ENCODE peak calls at places on chromosome 5, in eight cellular contexts. A is sigmoid colon, M is Panc1, Q is osteoblast, H is heart left ventricle, J is body of pancreas, B is heart right ventricle, O is AG04450. E is an unnamed sample.

GRCh38 chr5:32068561-32068960 is 105.6 kb downstream of the GOLPH3 start:
- DNase-seq in O (no peak), J (no peak), A (no peak), Q (no peak), M (no peak), H (no peak), B (no peak), E (no peak)

GRCh38 chr5:179317411-179318192 is 27.7 kb downstream of the ADAMTS2 start:
- DNase-seq in J (no peak), M (no peak), A (peak), Q (peak), O (no peak), B (no peak), H (peak), E (no peak)

GRCh38 chr5:131525805-131526204 is 109.2 kb downstream of the RAPGEF6 start:
- DNase-seq in M (no peak), Q (no peak), A (no peak), B (no peak), O (no peak), J (no peak), H (no peak), E (no peak)

GRCh38 chr5:33311893-33312292 is 128.9 kb upstream of the TARS1 start:
- DNase-seq in B (no peak), J (no peak), M (no peak), A (no peak), O (peak), H (no peak), Q (peak), E (no peak)

GRCh38 chr5:1513326-1514026 is 10.3 kb downstream of the LPCAT1 start:
- DNase-seq in B (no peak), H (peak), O (no peak), Q (peak), M (no peak), A (peak), J (no peak), E (peak)

GRCh38 chr5:159668556-159668955 is 247.7 kb upstream of the ADRA1B start:
- DNase-seq in O (no peak), B (no peak), J (no peak), Q (no peak), A (no peak), H (no peak), M (no peak), E (no peak)

GRCh38 chr5:95644351-95645042 is 2.1 kb upstream of the RFESD start:
- DNase-seq in B (no peak), A (peak), H (peak), J (peak), Q (peak), M (no peak), O (no peak), E (no peak)

GRCh38 chr5:154288145-154288544 is 97.6 kb downstream of the GALNT10 start:
- DNase-seq in J (peak), B (no peak), Q (no peak), A (peak), H (no peak), M (no peak), O (no peak), E (no peak)

GRCh38 chr5:67089200-67089725 is 107.3 kb downstream of the CD180 start:
- DNase-seq in H (peak), B (no peak), O (peak), A (no peak), J (no peak), M (no peak), Q (peak), E (no peak)

GRCh38 chr5:147539053-147539452 is 29.2 kb upstream of the DPYSL3 start:
- DNase-seq in Q (peak), O (no peak), B (no peak), H (no peak), J (no peak), A (no peak), M (no peak), E (no peak)

GRCh38 chr5:131394128-131394527 is 130.3 kb downstream of the CDC42SE2 start:
- DNase-seq in B (no peak), O (no peak), A (no peak), M (no peak), Q (no peak), J (peak), H (no peak), E (no peak)

GRCh38 chr5:148791334-148791667 is 35.1 kb upstream of the ADRB2 start:
- DNase-seq in O (no peak), H (no peak), M (no peak), B (no peak), Q (no peak), A (no peak), J (no peak), E (no peak)

GRCh38 chr5:39373797-39374196 is 9.5 kb upstream of the C9 start:
- DNase-seq in B (no peak), H (no peak), Q (no peak), A (no peak), O (no peak), M (no peak), J (no peak), E (no peak)

GRCh38 chr5:5497132-5497748 is 74.8 kb downstream of the ICE1 start:
- DNase-seq in O (no peak), A (peak), Q (peak), H (peak), M (peak), J (peak), B (peak), E (no peak)

GRCh38 chr5:137415231-137415681 is 83.9 kb downstream of the SPOCK1 start:
- DNase-seq in A (no peak), B (no peak), M (peak), O (no peak), J (no peak), H (no peak), Q (peak), E (no peak)

GRCh38 chr5:140795259-140795641 is 598 bp downstream of the PCDHA2 start:
- DNase-seq in M (no peak), O (no peak), Q (peak), H (no peak), B (no peak), A (no peak), J (no peak), E (no peak)

GRCh38 chr5:78757269-78758053 is 108.9 kb upstream of the LHFPL2 start:
- DNase-seq in B (no peak), O (peak), A (no peak), J (no peak), H (peak), Q (peak), M (no peak), E (no peak)

GRCh38 chr5:75274486-75274885 is 37.8 kb upstream of the ANKRD31 start:
- DNase-seq in B (no peak), H (no peak), A (no peak), O (no peak), Q (no peak), M (no peak), J (no peak), E (no peak)

GRCh38 chr5:59607126-59607807 is 286.3 kb downstream of the PDE4D start:
- DNase-seq in M (no peak), A (no peak), Q (no peak), B (no peak), H (no peak), O (no peak), J (no peak), E (no peak)

GRCh38 chr5:149114403-149115312 is 26.6 kb upstream of the ABLIM3 start:
- DNase-seq in H (peak), A (peak), M (peak), B (peak), O (peak), Q (peak), J (peak), E (no peak)

GRCh38 chr5:133754575-133755169 is 142.3 kb upstream of the FSTL4 start:
- DNase-seq in H (no peak), Q (no peak), B (no peak), J (peak), O (no peak), A (no peak), M (peak), E (peak)
- TF ChIP-seq CTCF in H (peak), Q (peak), B (no peak), J (peak), O (peak), A (no peak), M (peak), E (no peak)

DNA sequence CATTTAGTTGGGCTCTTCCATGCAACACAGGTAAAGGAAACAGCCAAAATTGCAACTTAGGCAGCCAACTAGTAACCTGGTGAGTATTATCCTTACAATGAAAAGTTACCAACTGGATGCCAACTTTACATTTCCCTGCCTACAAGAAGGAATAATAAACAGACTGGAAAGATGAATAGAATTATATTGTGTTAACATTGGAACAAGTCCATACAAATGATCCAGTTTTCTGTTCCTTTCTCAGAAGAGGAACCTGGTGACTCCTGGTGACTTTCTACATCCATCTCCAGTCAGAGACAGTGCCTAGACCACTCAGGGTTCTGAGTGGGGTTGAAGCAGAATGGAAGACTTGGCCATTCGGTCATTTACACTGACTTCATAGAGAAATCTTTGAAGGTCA is 20.6 kb downstream of the MARCHF3 start:
- DNase-seq in M (no peak), J (no peak), H (no peak), O (no peak), Q (no peak), A (no peak), B (no peak), E (no peak)
- H3K27ac ChIP-seq in M (no peak), J (no peak), H (peak), O (no peak), Q (peak), A (no peak), B (peak), E (no peak)

GRCh38 chr5:150301901-150302300 is 804 bp downstream of the ARSI start:
- DNase-seq in M (no peak), A (no peak), Q (no peak), B (no peak), J (no peak), H (no peak), O (no peak), E (no peak)
- H3K4me3 ChIP-seq in M (peak), A (peak), Q (peak), B (peak), J (no peak), H (peak), O (peak), E (peak)

DNA sequence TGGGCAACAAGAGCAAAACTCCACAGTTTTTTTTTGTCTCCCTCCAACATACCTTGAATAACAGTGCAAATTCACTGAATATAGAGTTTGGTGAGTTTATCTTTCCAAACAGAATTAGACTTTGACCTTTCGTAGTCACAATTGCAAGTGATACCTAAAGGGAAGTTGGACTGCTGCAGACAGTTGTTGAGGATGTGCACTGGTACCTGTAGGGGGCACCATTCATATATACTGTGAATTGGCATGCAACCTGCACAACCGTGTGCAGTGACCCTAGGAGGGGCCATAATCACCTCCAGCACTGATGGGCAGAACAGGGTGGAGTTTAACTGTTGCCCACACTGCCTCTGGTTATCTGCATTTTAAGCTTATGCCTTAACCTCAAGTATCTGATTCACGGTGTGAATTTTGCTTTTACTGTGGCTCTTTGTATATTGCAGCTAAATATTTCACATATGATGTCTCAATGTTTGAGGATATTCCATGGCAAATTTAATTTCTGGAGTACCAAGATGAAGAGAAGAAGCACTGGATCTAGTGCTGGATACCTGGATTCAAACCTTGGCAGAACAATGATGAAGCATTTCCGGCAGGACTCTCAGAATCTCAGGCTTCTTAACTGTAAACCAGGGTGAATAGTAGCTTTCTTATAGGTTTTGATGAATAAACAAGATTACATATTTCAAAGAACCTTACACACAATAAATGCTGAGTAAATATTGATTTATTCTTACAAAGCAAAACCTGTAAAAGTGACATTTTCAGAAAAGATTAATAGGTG is 144.4 kb downstream of the ACTBL2 start:
- DNase-seq in B (no peak), H (no peak), O (no peak), M (no peak), A (no peak), J (peak), Q (no peak), E (no peak)
- TF ChIP-seq CTCF in B (no peak), H (peak), O (peak), M (peak), A (no peak), J (peak), Q (peak), E (no peak)

DNA sequence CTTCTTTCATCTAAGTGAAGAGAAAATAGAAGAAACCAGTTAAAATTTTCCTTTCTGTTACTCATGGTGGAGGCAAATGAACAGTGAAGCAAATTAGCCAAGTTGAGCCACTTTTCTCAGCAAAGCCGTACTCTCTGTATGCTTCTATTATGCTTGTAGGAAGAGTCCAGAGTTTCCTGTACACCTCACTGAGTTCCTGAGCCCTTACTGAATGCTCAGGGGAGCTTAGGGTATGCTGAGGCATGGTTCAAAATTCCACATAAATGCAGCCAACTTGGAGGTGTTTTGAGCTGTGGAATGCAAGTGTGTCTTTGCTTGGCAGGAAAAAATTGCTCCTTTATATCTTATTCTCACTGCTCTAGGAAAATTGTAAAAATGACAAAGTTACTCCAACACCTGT is 91.8 kb downstream of the FEM1C start:
- DNase-seq in O (no peak), J (no peak), H (no peak), Q (no peak), M (no peak), B (no peak), A (no peak), E (no peak)
- H3K27ac ChIP-seq in O (no peak), J (peak), H (no peak), Q (peak), M (no peak), B (no peak), A (no peak), E (no peak)

GRCh38 chr5:135436856-135437795 is 10.0 kb downstream of the DCANP1 start:
- DNase-seq in O (no peak), Q (peak), A (no peak), H (no peak), M (no peak), J (no peak), B (no peak), E (no peak)
- H3K4me3 ChIP-seq in O (no peak), Q (no peak), A (no peak), H (no peak), M (no peak), J (no peak), B (no peak), E (no peak)

GRCh38 chr5:103441523-103441922 is 121.1 kb downstream of the NUDT12 start:
- DNase-seq in B (no peak), J (no peak), O (no peak), A (no peak), Q (no peak), H (no peak), M (no peak), E (no peak)
- TF ChIP-seq CTCF in B (no peak), J (no peak), O (peak), A (no peak), Q (no peak), H (no peak), M (peak), E (no peak)

GRCh38 chr5:54741711-54742110 is 224.2 kb downstream of the SNX18 start:
- DNase-seq in M (no peak), B (no peak), H (no peak), A (no peak), Q (no peak), J (no peak), O (no peak), E (no peak)
- H3K27ac ChIP-seq in M (no peak), B (no peak), H (no peak), A (no peak), Q (peak), J (no peak), O (peak), E (no peak)

E was measured in coronary artery.